ENCODE peak calls at places on chromosomes 6 and 20, in six cellular contexts. One of them, this sample, is unnamed.

GRCh38 chr20:8997720-8998119 is 71.2 kb upstream of the PLCB4 start:
- ATAC-seq in HCT116: no peak
- ATAC-seq in upper lobe of left lung: no peak
- ATAC-seq in GM12878: no peak
- ATAC-seq in HepG2: no peak
- ATAC-seq in K562: peak
- ATAC-seq in this sample: no peak

GRCh38 chr6:22785036-22785435 is 215.7 kb downstream of the HDGFL1 start:
- ATAC-seq in GM12878: no peak
- ATAC-seq in HepG2: no peak
- ATAC-seq in upper lobe of left lung: no peak
- ATAC-seq in HCT116: no peak
- ATAC-seq in K562: no peak
- ATAC-seq in this sample: no peak

GRCh38 chr6:142696123-142696522 is 248.9 kb downstream of the HIVEP2 start:
- ATAC-seq in K562: no peak
- ATAC-seq in HCT116: no peak
- ATAC-seq in HepG2: peak
- ATAC-seq in GM12878: no peak
- ATAC-seq in upper lobe of left lung: no peak
- ATAC-seq in this sample: no peak

GRCh38 chr6:16548121-16548520 is 213.1 kb downstream of the ATXN1 start:
- ATAC-seq in GM12878: no peak
- ATAC-seq in upper lobe of left lung: no peak
- ATAC-seq in K562: no peak
- ATAC-seq in HepG2: no peak
- ATAC-seq in HCT116: no peak
- ATAC-seq in this sample: no peak

GRCh38 chr6:140731741-140732140 is 1357.3 kb upstream of the CITED2 start:
- ATAC-seq in upper lobe of left lung: no peak
- ATAC-seq in K562: no peak
- ATAC-seq in HCT116: no peak
- ATAC-seq in GM12878: no peak
- ATAC-seq in HepG2: no peak
- ATAC-seq in this sample: no peak

GRCh38 chr6:141077355-141078333 is 1055.1 kb upstream of the GJE1 start:
- ATAC-seq in HCT116: peak
- ATAC-seq in K562: no peak
- ATAC-seq in GM12878: peak
- ATAC-seq in HepG2: peak
- ATAC-seq in upper lobe of left lung: no peak
- ATAC-seq in this sample: no peak

GRCh38 chr6:75396005-75396800 is 97.4 kb downstream of the FILIP1 start:
- ATAC-seq in K562: no peak
- ATAC-seq in GM12878: no peak
- ATAC-seq in HCT116: no peak
- ATAC-seq in upper lobe of left lung: no peak
- ATAC-seq in HepG2: no peak
- ATAC-seq in this sample: no peak

GRCh38 chr6:47235964-47236760 is 73.5 kb downstream of the TNFRSF21 start:
- ATAC-seq in GM12878: peak
- ATAC-seq in HepG2: peak
- ATAC-seq in upper lobe of left lung: peak
- ATAC-seq in HCT116: no peak
- ATAC-seq in K562: peak
- ATAC-seq in this sample: no peak

GRCh38 chr6:75386050-75386770 is 101.6 kb upstream of the TMEM30A start:
- ATAC-seq in GM12878: peak
- ATAC-seq in K562: no peak
- ATAC-seq in HepG2: no peak
- ATAC-seq in HCT116: no peak
- ATAC-seq in upper lobe of left lung: no peak
- ATAC-seq in this sample: no peak

GRCh38 chr20:63212792-63213191 is 3.1 kb downstream of the YTHDF1 start:
- ATAC-seq in HepG2: no peak
- ATAC-seq in upper lobe of left lung: no peak
- ATAC-seq in K562: no peak
- ATAC-seq in GM12878: no peak
- ATAC-seq in HCT116: no peak
- ATAC-seq in this sample: no peak

GRCh38 chr20:36121981-36122930 is 32.3 kb upstream of the EPB41L1 start:
- ATAC-seq in HepG2: peak
- ATAC-seq in HCT116: peak
- ATAC-seq in upper lobe of left lung: peak
- ATAC-seq in K562: peak
- ATAC-seq in GM12878: no peak
- ATAC-seq in this sample: no peak

GRCh38 chr6:72411872-72412708 is 209.8 kb upstream of the KCNQ5 start:
- ATAC-seq in HepG2: peak
- ATAC-seq in GM12878: peak
- ATAC-seq in HCT116: peak
- ATAC-seq in K562: peak
- ATAC-seq in upper lobe of left lung: peak
- ATAC-seq in this sample: peak

GRCh38 chr20:32232487-32232886 is 24.8 kb downstream of the POFUT1 start:
- ATAC-seq in upper lobe of left lung: no peak
- ATAC-seq in HepG2: no peak
- ATAC-seq in K562: no peak
- ATAC-seq in GM12878: peak
- ATAC-seq in HCT116: no peak
- ATAC-seq in this sample: no peak

GRCh38 chr20:57394087-57395082 is 3.2 kb downstream of the RBM38 start:
- ATAC-seq in HCT116: no peak
- ATAC-seq in HepG2: no peak
- ATAC-seq in upper lobe of left lung: no peak
- ATAC-seq in K562: no peak
- ATAC-seq in GM12878: no peak
- ATAC-seq in this sample: no peak
- TF ChIP-seq POLR2A in HCT116: no peak
- TF ChIP-seq POLR2A in HepG2: no peak
- TF ChIP-seq POLR2A in upper lobe of left lung: no peak
- TF ChIP-seq POLR2A in K562: no peak
- TF ChIP-seq POLR2A in GM12878: no peak
- TF ChIP-seq POLR2A in this sample: no peak

DNA sequence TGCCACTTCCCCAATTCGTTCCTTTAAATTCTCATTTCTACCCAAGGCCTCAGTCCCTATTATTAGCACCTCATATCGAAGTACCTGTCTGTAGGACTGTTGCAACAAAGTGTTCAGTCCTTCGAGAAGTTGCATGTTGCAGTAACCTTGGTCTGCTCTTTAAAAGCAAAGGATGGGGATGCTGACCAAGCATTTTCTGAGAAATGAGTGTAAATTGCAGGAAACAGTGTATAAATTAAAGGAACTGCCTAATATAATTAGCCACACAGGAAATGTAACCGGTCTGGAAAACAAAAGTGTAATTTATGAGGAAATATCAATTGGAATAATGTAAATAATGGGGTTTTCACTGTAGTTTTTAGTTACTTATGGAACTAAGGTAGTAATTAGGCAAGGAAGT is 261.9 kb upstream of the ARID1B start:
- ATAC-seq in upper lobe of left lung: no peak
- ATAC-seq in HCT116: no peak
- ATAC-seq in K562: no peak
- ATAC-seq in GM12878: no peak
- ATAC-seq in HepG2: no peak
- ATAC-seq in this sample: no peak
- TF ChIP-seq POLR2AphosphoS5 in upper lobe of left lung: no peak
- TF ChIP-seq POLR2AphosphoS5 in HCT116: no peak
- TF ChIP-seq POLR2AphosphoS5 in K562: no peak
- TF ChIP-seq POLR2AphosphoS5 in GM12878: no peak
- TF ChIP-seq POLR2AphosphoS5 in HepG2: no peak
- TF ChIP-seq POLR2AphosphoS5 in this sample: no peak

DNA sequence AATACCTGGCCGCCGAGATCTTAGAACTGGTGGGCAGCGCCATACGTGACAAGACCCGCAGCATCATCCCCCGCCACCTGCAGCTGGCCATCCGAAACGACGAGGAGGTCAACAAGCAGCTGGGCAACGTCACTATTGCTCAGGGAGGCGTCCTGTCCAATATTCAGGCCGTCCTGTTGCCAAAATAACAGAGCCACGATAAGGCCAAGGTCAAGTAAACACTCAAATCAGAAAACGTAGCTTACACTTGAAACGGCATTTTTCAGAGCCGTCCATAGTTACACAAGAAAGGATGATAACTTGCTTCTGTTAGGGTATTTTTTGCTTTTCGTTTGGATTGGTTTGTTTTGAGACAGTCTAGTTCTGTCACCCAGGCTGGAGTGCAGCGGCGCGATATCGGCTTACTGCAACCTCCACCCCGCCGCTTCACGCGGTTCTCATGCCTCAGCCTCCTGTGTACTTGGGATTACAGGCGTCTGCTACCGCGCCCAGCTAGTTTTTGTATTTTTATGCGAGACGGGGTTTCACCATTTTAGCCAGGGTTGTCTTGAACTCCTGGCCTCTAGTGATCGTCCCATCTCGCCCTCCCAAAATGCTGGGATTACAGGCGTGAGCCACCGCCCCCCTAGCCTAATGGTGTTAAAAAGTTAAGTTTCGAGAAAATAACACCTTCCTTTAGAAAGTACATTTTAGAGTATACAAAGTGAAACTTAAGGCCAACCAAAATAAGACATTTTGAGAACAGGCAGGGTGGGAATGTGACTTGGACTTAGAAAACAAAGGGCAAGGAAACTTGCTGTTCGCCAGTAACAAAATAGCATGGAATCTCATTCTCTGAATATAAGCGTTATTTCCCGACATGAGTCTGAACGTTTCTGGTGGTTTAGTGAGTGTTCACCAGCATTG is 42.8 kb upstream of the HFE start:
- ATAC-seq in GM12878: peak
- ATAC-seq in upper lobe of left lung: peak
- ATAC-seq in HCT116: no peak
- ATAC-seq in HepG2: peak
- ATAC-seq in K562: no peak
- ATAC-seq in this sample: peak
- TF ChIP-seq POLR2A in GM12878: peak
- TF ChIP-seq POLR2A in upper lobe of left lung: no peak
- TF ChIP-seq POLR2A in HCT116: no peak
- TF ChIP-seq POLR2A in HepG2: peak
- TF ChIP-seq POLR2A in K562: no peak
- TF ChIP-seq POLR2A in this sample: no peak

DNA sequence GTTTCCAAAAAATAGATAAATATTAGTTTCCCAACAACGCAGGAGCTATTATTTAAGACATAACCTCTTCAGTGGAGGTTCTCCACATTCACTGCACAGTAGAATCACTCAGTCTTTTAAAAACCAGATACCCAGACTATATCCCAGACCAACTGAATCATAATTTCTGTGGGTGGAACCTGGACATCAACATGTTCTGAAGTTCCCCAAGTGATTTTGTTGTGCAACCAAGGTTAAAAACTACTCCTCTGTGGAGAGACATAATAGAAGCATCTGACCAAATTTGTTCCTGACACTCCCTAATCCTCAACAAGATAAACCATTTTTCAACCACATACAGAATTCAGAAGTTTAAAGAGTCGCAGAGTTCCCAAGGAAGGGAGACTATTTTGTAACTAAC is 42.3 kb downstream of the STK38 start:
- ATAC-seq in HepG2: no peak
- ATAC-seq in HCT116: no peak
- ATAC-seq in GM12878: no peak
- ATAC-seq in K562: no peak
- ATAC-seq in upper lobe of left lung: no peak
- ATAC-seq in this sample: peak
- TF ChIP-seq POLR2AphosphoS5 in HepG2: no peak
- TF ChIP-seq POLR2AphosphoS5 in HCT116: no peak
- TF ChIP-seq POLR2AphosphoS5 in GM12878: no peak
- TF ChIP-seq POLR2AphosphoS5 in K562: no peak
- TF ChIP-seq POLR2AphosphoS5 in upper lobe of left lung: no peak
- TF ChIP-seq POLR2AphosphoS5 in this sample: no peak

DNA sequence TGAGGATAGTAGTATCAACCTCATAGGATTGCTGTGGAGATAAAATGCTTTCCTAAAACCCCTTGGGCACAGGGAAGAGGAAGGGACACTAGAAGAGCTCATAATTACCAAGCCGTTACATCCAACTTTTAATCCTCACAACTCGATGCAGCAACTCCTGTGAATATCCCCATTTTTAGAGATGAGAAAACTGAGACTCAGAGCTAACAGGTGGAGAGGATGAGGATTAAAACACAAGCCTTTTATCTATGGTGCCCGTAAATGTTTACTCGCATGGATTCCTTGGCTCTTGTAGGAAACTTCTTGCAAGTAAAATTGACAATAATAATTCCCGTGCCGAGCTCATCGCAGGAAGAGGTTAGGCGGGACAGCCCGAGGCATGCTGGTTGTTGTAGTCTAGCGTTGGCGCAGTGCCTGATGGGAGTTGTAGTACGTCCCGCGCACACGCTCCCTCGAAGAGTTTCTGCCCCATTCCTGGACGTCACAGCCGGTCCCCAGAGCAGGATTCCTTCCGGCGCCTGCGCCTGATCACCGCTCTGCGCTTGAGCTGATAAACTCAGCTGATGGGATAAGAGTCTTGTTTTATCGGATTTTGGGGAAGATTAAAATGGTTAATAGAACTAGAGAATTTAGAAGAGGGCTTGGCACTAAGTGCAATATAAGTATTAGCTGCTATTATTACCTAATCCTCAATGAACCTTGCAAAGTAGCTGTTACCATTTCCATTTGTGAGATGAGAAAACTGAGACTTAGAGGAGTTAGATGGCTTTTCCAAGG is 2.8 kb upstream of the UBE2V1 start:
- ATAC-seq in HepG2: peak
- ATAC-seq in GM12878: peak
- ATAC-seq in K562: peak
- ATAC-seq in HCT116: peak
- ATAC-seq in upper lobe of left lung: peak
- ATAC-seq in this sample: peak
- TF ChIP-seq POLR2A in HepG2: peak
- TF ChIP-seq POLR2A in GM12878: peak
- TF ChIP-seq POLR2A in K562: peak
- TF ChIP-seq POLR2A in HCT116: peak
- TF ChIP-seq POLR2A in upper lobe of left lung: no peak
- TF ChIP-seq POLR2A in this sample: no peak

This sample was measured in gastroesophageal sphincter.